ENCODE peak calls at places on chromosomes 4 and X, in eight cellular contexts. X, Z, S, T, B, W, O and F are unnamed samples.
A peak's percentile ranks its signal among the peaks of the same experiment; 100 is the strongest.

GRCh38 chrX:69298466-69299140 is 133.3 kb upstream of the PJA1 start:
- DNase-seq in X (no peak), Z (peak; percentile 48), S (no peak), T (no peak), B (no peak), W (no peak), O (no peak), F (no peak)

GRCh38 chr4:186067757-186068385 is 1.1 kb upstream of the TLR3 start:
- DNase-seq in X (peak; percentile 74), Z (peak; percentile 71), S (peak; percentile 15), T (peak; percentile 15), B (peak; percentile 5), W (no peak), O (no peak), F (no peak)

GRCh38 chr4:23070848-23071570 is 378.3 kb downstream of the GBA3 start:
- DNase-seq in X (no peak), Z (no peak), S (no peak), T (no peak), B (no peak), W (no peak), O (no peak), F (no peak)

GRCh38 chr4:107094332-107094731 is 58.2 kb upstream of the DKK2 start:
- DNase-seq in X (peak; percentile 52), Z (peak; percentile 38), S (no peak), T (no peak), B (no peak), W (no peak), O (peak; percentile 19), F (no peak)

GRCh38 chr4:88478247-88478646 is 21.3 kb downstream of the HERC5 start:
- DNase-seq in X (no peak), Z (no peak), S (no peak), T (no peak), B (no peak), W (no peak), O (no peak), F (no peak)

GRCh38 chrX:110425222-110425621 is 66.6 kb downstream of the RTL9 start:
- DNase-seq in X (no peak), Z (no peak), S (no peak), T (no peak), B (no peak), W (no peak), O (no peak), F (no peak)

GRCh38 chrX:33194876-33195433 is 16.4 kb downstream of the DMD start:
- DNase-seq in X (no peak), Z (peak; percentile 48), S (no peak), T (no peak), B (no peak), W (no peak), O (peak; percentile 32), F (no peak)

GRCh38 chr4:102438873-102439614 is 62.1 kb upstream of the NFKB1 start:
- DNase-seq in X (peak; percentile 37), Z (peak; percentile 96), S (no peak), T (no peak), B (no peak), W (no peak), O (peak; percentile 68), F (no peak)

GRCh38 chrX:54444752-54445151 is 4.5 kb downstream of the TSR2 start:
- DNase-seq in X (no peak), Z (no peak), S (no peak), T (no peak), B (no peak), W (no peak), O (no peak), F (no peak)

GRCh38 chr4:78787392-78788004 is 11.3 kb downstream of the BMP2K start:
- DNase-seq in X (no peak), Z (no peak), S (no peak), T (no peak), B (no peak), W (no peak), O (no peak), F (no peak)

GRCh38 chr4:7964890-7965662 is 25.4 kb upstream of the AFAP1 start:
- DNase-seq in X (no peak), Z (peak; percentile 92), S (no peak), T (no peak), B (no peak), W (no peak), O (peak; percentile 79), F (no peak)

GRCh38 chr4:88531549-88531948 is 8.0 kb upstream of the PYURF start:
- DNase-seq in X (peak; percentile 52), Z (no peak), S (no peak), T (no peak), B (no peak), W (no peak), O (no peak), F (no peak)